ENCODE peak calls at places on chromosomes 2 and 18, in ten cellular contexts. One of them, this sample, is unnamed.

GRCh38 chr18:34158881-34159690 is 65.6 kb downstream of the NOL4 start:
- DNase-seq in hepatic stellate cell: peak
- DNase-seq in NCI-H510A: peak
- DNase-seq in T follicular helper cell: no peak
- DNase-seq in dorsolateral prefrontal cortex: peak
- DNase-seq in nucleus accumbens: peak
- DNase-seq in substantia nigra: peak
- DNase-seq in EL: no peak
- DNase-seq in foreskin fibroblast: peak
- DNase-seq in fibroblast of lung: peak
- DNase-seq in this sample: peak

GRCh38 chr2:128640847-128641360 is 322.2 kb upstream of the HS6ST1 start:
- DNase-seq in hepatic stellate cell: no peak
- DNase-seq in NCI-H510A: no peak
- DNase-seq in T follicular helper cell: no peak
- DNase-seq in dorsolateral prefrontal cortex: no peak
- DNase-seq in nucleus accumbens: no peak
- DNase-seq in substantia nigra: no peak
- DNase-seq in EL: no peak
- DNase-seq in foreskin fibroblast: no peak
- DNase-seq in fibroblast of lung: no peak
- DNase-seq in this sample: no peak

GRCh38 chr2:171678619-171679018 is 8.7 kb upstream of the DYNC1I2 start:
- DNase-seq in hepatic stellate cell: no peak
- DNase-seq in NCI-H510A: no peak
- DNase-seq in T follicular helper cell: no peak
- DNase-seq in dorsolateral prefrontal cortex: no peak
- DNase-seq in nucleus accumbens: no peak
- DNase-seq in substantia nigra: no peak
- DNase-seq in EL: no peak
- DNase-seq in foreskin fibroblast: no peak
- DNase-seq in fibroblast of lung: no peak
- DNase-seq in this sample: no peak

GRCh38 chr2:168944065-168944464 is 43.0 kb downstream of the G6PC2 start:
- DNase-seq in hepatic stellate cell: no peak
- DNase-seq in NCI-H510A: no peak
- DNase-seq in T follicular helper cell: no peak
- DNase-seq in dorsolateral prefrontal cortex: no peak
- DNase-seq in nucleus accumbens: no peak
- DNase-seq in substantia nigra: no peak
- DNase-seq in EL: no peak
- DNase-seq in foreskin fibroblast: no peak
- DNase-seq in fibroblast of lung: no peak
- DNase-seq in this sample: peak

GRCh38 chr2:188659656-188660406 is 314.3 kb upstream of the COL3A1 start:
- DNase-seq in hepatic stellate cell: peak
- DNase-seq in NCI-H510A: no peak
- DNase-seq in T follicular helper cell: no peak
- DNase-seq in dorsolateral prefrontal cortex: no peak
- DNase-seq in nucleus accumbens: no peak
- DNase-seq in substantia nigra: no peak
- DNase-seq in EL: peak
- DNase-seq in foreskin fibroblast: peak
- DNase-seq in fibroblast of lung: peak
- DNase-seq in this sample: no peak

GRCh38 chr2:227351639-227352038 is 26.6 kb downstream of the MFF start:
- DNase-seq in hepatic stellate cell: no peak
- DNase-seq in NCI-H510A: no peak
- DNase-seq in T follicular helper cell: no peak
- DNase-seq in dorsolateral prefrontal cortex: no peak
- DNase-seq in nucleus accumbens: no peak
- DNase-seq in substantia nigra: no peak
- DNase-seq in EL: no peak
- DNase-seq in foreskin fibroblast: no peak
- DNase-seq in fibroblast of lung: no peak
- DNase-seq in this sample: no peak

GRCh38 chr2:62467100-62467474 is 38.9 kb downstream of the TMEM17 start:
- DNase-seq in hepatic stellate cell: no peak
- DNase-seq in NCI-H510A: peak
- DNase-seq in T follicular helper cell: no peak
- DNase-seq in dorsolateral prefrontal cortex: no peak
- DNase-seq in nucleus accumbens: no peak
- DNase-seq in substantia nigra: no peak
- DNase-seq in EL: no peak
- DNase-seq in foreskin fibroblast: no peak
- DNase-seq in fibroblast of lung: no peak
- DNase-seq in this sample: no peak

GRCh38 chr2:230459213-230459612 is 43.2 kb downstream of the SP100 start:
- DNase-seq in hepatic stellate cell: no peak
- DNase-seq in NCI-H510A: no peak
- DNase-seq in T follicular helper cell: no peak
- DNase-seq in dorsolateral prefrontal cortex: no peak
- DNase-seq in nucleus accumbens: no peak
- DNase-seq in substantia nigra: no peak
- DNase-seq in EL: no peak
- DNase-seq in foreskin fibroblast: no peak
- DNase-seq in fibroblast of lung: no peak
- DNase-seq in this sample: no peak

GRCh38 chr2:223101340-223102039 is 49.5 kb downstream of the KCNE4 start:
- DNase-seq in hepatic stellate cell: peak
- DNase-seq in NCI-H510A: peak
- DNase-seq in T follicular helper cell: no peak
- DNase-seq in dorsolateral prefrontal cortex: no peak
- DNase-seq in nucleus accumbens: no peak
- DNase-seq in substantia nigra: no peak
- DNase-seq in EL: peak
- DNase-seq in foreskin fibroblast: no peak
- DNase-seq in fibroblast of lung: peak
- DNase-seq in this sample: no peak

GRCh38 chr2:133433455-133434451 is 134.5 kb downstream of the NCKAP5 start:
- DNase-seq in hepatic stellate cell: no peak
- DNase-seq in NCI-H510A: no peak
- DNase-seq in T follicular helper cell: no peak
- DNase-seq in dorsolateral prefrontal cortex: no peak
- DNase-seq in nucleus accumbens: no peak
- DNase-seq in substantia nigra: no peak
- DNase-seq in EL: peak
- DNase-seq in foreskin fibroblast: no peak
- DNase-seq in fibroblast of lung: no peak
- DNase-seq in this sample: no peak

GRCh38 chr18:46324556-46324955 is 220.4 kb downstream of the HAUS1 start:
- DNase-seq in hepatic stellate cell: peak
- DNase-seq in NCI-H510A: no peak
- DNase-seq in T follicular helper cell: no peak
- DNase-seq in dorsolateral prefrontal cortex: no peak
- DNase-seq in nucleus accumbens: no peak
- DNase-seq in substantia nigra: no peak
- DNase-seq in EL: peak
- DNase-seq in foreskin fibroblast: peak
- DNase-seq in fibroblast of lung: peak
- DNase-seq in this sample: no peak

This sample was measured in nephron progenitor cell.